ENCODE peak calls at places on chromosome 13, in four cellular contexts. C is H9, L is H1, Q is mesendoderm. S is an unnamed sample.
A peak's percentile ranks its signal among the peaks of the same experiment; 100 is the strongest.

GRCh38 chr13:107824636-107825035 is 390.7 kb downstream of the LIG4 start:
- DNase-seq in Q (no peak), L (no peak), C (no peak), S (no peak)

GRCh38 chr13:90717451-90717936 is 630.0 kb upstream of the MIR17HG start:
- DNase-seq in L (no peak), Q (peak; percentile 51), C (no peak), S (peak; percentile 10)

GRCh38 chr13:41026806-41027205 is 7.7 kb upstream of the ELF1 start:
- DNase-seq in L (no peak), C (no peak), Q (no peak), S (no peak)

GRCh38 chr13:42548731-42549554 is 25.0 kb upstream of the TNFSF11 start:
- DNase-seq in L (no peak), Q (no peak), C (no peak), S (no peak)

GRCh38 chr13:50712469-50712868 is 131.0 kb downstream of the DLEU7 start:
- DNase-seq in C (no peak), Q (no peak), L (no peak), S (no peak)

GRCh38 chr13:106530907-106531520 is 4.4 kb downstream of the EFNB2 start:
- DNase-seq in L (no peak), Q (peak; percentile 63), C (no peak), S (no peak)

GRCh38 chr13:93268327-93269028 is 41.9 kb downstream of the GPC6 start:
- DNase-seq in C (no peak), L (no peak), Q (peak; percentile 82), S (no peak)

GRCh38 chr13:53276265-53276664 is 247.7 kb downstream of the OLFM4 start:
- DNase-seq in L (peak; percentile 41), C (peak; percentile 29), Q (peak; percentile 93), S (no peak)

DNA sequence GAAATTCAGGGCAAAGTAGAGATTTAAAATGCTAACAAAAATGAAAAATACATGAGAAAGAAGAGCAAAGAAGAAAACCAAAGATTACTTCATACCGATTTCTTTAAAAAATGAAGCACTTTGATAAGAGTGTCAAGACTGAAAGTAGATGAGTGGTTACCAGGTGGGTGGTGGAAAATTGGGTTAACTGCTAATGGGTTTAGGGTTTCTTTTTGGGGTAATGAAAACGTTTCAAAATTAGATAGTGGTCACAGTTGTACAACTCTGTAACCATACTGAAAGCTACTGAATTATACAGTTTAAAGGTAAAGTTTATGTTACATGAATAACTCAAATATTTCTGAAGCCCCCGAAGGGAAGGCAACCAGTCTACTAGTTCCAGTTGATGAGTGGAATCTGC is 179.4 kb downstream of the NDFIP2 start:
- DNase-seq in Q (no peak), L (no peak), C (no peak), S (no peak)
- H3K56ac ChIP-seq in Q (no peak overlapping the region), L (no peak overlapping the region), C (no peak overlapping the region), S (no peak overlapping the region)

DNA sequence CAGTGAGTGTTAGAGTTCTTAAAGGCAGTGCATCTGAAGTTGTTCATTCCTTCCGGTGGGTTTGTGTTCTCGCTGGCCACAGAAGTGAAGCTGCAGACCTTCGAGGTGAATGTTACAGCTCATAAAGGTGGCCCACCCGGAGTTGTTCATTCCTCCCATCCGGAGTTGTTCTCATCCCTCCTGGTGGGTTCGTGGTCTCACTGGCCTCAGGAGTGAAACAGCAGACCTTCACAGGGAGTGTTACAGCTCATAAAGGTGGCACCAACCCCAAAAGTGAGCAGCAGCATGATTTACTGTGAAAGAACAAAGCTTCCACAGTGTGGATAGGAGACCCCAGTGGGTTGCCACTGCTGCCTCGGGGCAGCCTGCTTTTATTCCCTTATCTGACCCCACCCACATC is 57.7 kb upstream of the ATP12A start:
- DNase-seq in C (no peak), Q (no peak), L (no peak), S (no peak)
- H3K18ac ChIP-seq in C (no peak overlapping the region), Q (no peak overlapping the region), L (no peak overlapping the region), S (no peak overlapping the region)

GRCh38 chr13:100560498-100561215 is 27.9 kb downstream of the GGACT start:
- DNase-seq in Q (no peak), C (no peak), L (no peak), S (no peak)

GRCh38 chr13:100563779-100564178 is 24.8 kb downstream of the GGACT start:
- DNase-seq in C (no peak), Q (no peak), L (no peak), S (no peak)

GRCh38 chr13:100561599-100562204 is 26.9 kb downstream of the GGACT start:
- DNase-seq in C (no peak), Q (no peak), L (no peak), S (no peak)

GRCh38 chr13:100564444-100565223 is 24.0 kb downstream of the GGACT start:
- DNase-seq in Q (no peak), C (no peak), L (no peak), S (no peak)

GRCh38 chr13:100559886-100560285 is 28.7 kb downstream of the GGACT start:
- DNase-seq in Q (no peak), L (no peak), C (no peak), S (no peak)
- H2BK15ac ChIP-seq in Q (no peak overlapping the region), L (no peak overlapping the region), C (no peak overlapping the region), S (no peak overlapping the region)

DNA sequence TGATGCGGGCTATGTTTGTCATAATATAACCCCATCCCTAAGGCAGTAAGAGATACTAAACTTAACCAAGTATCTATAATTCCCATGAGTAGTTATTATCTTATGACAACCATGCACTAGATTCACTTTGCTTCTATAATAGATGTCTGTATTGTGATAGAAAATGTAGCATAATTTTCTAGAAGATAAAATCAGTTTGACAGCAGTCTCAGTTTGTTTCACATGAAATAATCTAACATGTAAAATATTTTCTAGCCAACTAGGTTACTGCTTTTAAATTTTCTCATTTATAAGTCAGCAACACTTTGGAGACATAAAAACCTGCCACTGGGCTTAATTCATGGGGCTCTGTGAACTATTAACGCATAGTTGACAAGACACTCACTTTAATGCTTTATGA is 1410.7 kb upstream of the ATXN8OS start:
- DNase-seq in Q (no peak), C (no peak), L (no peak), S (no peak)
- H3K56ac ChIP-seq in Q (no peak overlapping the region), C (no peak overlapping the region), L (no peak overlapping the region), S (no peak overlapping the region)

GRCh38 chr13:30132623-30133553 is 174.5 kb downstream of the KATNAL1 start:
- DNase-seq in L (peak; percentile 93), C (peak; percentile 97), Q (peak; percentile 97), S (peak; percentile 89)
- H3K18ac ChIP-seq in L (no peak overlapping the region), C (no peak overlapping the region), Q (no peak overlapping the region), S (no peak overlapping the region)

DNA sequence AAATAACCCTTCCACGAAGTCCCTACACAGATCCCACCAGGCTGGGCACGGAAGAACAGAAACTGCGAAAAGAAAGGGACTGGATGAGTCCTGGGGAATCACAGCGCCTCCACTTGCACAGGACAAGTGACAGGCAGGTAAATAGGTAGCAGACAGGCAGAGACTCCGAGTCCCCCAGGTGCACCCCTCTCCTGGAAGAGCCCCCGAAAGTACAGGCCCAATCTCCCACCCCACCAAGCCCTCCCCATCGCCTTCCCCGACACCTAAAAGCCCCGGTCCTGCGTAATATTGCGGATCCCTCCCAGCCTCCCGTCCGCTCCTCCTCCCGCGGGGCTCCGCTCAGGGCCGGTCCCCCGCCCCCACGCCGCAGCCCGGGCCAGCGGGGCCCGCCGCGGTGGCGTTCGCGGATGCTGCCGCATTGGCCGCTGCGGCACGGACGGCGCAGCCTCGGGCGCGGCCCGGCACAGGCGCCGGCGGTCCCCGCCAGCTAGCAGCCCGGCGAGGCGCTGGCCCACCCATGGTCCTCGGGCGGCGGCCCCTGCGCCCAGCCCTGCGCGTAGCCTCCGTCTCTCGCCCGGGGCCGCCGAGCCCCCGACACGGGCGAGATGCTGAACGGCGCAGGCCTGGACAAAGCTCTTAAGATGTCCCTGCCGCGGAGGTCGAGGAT is at the start of gene ATP8A2:
- DNase-seq in C (peak; percentile 40), Q (peak; percentile 8), L (no peak), S (no peak)
- H2BK15ac ChIP-seq in C (no peak within 1 kb of the TSS), Q (no peak within 1 kb of the TSS), L (no peak within 1 kb of the TSS), S (no peak within 1 kb of the TSS)

GRCh38 chr13:110366733-110367132 is 59.6 kb downstream of the COL4A2 start:
- DNase-seq in C (no peak), L (no peak), Q (no peak), S (no peak)
- H3K56ac ChIP-seq in C (no peak overlapping the region), L (no peak overlapping the region), Q (no peak overlapping the region), S (no peak overlapping the region)